ENCODE peak calls at places on chromosome 17, in five cellular contexts. V is AG10803, Z is G401, L is sigmoid colon, G is HT-29. C is an unnamed sample.

GRCh38 chr17:72407336-72408121 is 286.7 kb downstream of the SOX9 start:
- DNase-seq in V (peak), Z (peak), L (peak), G (peak), C (peak)

GRCh38 chr17:12765544-12765943 is 23.8 kb upstream of the ARHGAP44 start:
- DNase-seq in V (peak), Z (no peak), L (no peak), G (no peak), C (no peak)

GRCh38 chr17:29250666-29251065 is 4.0 kb downstream of the CRYBA1 start:
- DNase-seq in V (peak), Z (no peak), L (no peak), G (no peak), C (no peak)

GRCh38 chr17:75131278-75132017 is at the start of gene NT5C:
- DNase-seq in V (peak), Z (peak), L (peak), G (peak), C (peak)

GRCh38 chr17:66841328-66841727 is 6.4 kb downstream of the CACNG5 start:
- DNase-seq in V (no peak), Z (no peak), L (no peak), G (peak), C (no peak)

GRCh38 chr17:80151333-80151732 is 4.4 kb upstream of the EIF4A3 start:
- DNase-seq in V (peak), Z (no peak), L (peak), G (no peak), C (no peak)

GRCh38 chr17:19421926-19422325 is 10.9 kb downstream of the RNF112 start:
- DNase-seq in V (no peak), Z (no peak), L (no peak), G (no peak), C (no peak)

GRCh38 chr17:49519781-49520180 is 24.7 kb downstream of the NGFR start:
- DNase-seq in V (no peak), Z (no peak), L (no peak), G (no peak), C (no peak)

GRCh38 chr17:78892062-78892456 is 10.9 kb downstream of the CEP295NL start:
- DNase-seq in V (no peak), Z (no peak), L (no peak), G (no peak), C (no peak)

GRCh38 chr17:39867891-39868553 is at the start of gene ZPBP2:
- DNase-seq in V (no peak), Z (no peak), L (no peak), G (no peak), C (no peak)

GRCh38 chr17:72254808-72255449 is 134.1 kb downstream of the SOX9 start:
- DNase-seq in V (no peak), Z (no peak), L (no peak), G (no peak), C (no peak)

GRCh38 chr17:55237268-55237667 is 27.5 kb upstream of the HLF start:
- DNase-seq in V (peak), Z (peak), L (no peak), G (no peak), C (no peak)

GRCh38 chr17:8734876-8735275 is 9.8 kb downstream of the CCDC42 start:
- DNase-seq in V (no peak), Z (no peak), L (no peak), G (no peak), C (no peak)

GRCh38 chr17:73283841-73284282 is 22.2 kb upstream of the CPSF4L start:
- DNase-seq in V (no peak), Z (peak), L (peak), G (no peak), C (no peak)

GRCh38 chr17:14704121-14704520 is 403.2 kb downstream of the HS3ST3B1 start:
- DNase-seq in V (no peak), Z (no peak), L (no peak), G (no peak), C (no peak)

GRCh38 chr17:63930951-63931575 is 1.1 kb downstream of the CD79B start:
- DNase-seq in V (no peak), Z (no peak), L (peak), G (no peak), C (no peak)

GRCh38 chr17:78131172-78132085 is 858 bp downstream of the TMC8 start:
- DNase-seq in V (no peak), Z (no peak), L (no peak), G (no peak), C (no peak)

GRCh38 chr17:58409432-58409831 is 7.9 kb downstream of the RNF43 start:
- DNase-seq in V (no peak), Z (no peak), L (no peak), G (no peak), C (no peak)

GRCh38 chr17:53627511-53627910 is 195.2 kb upstream of the KIF2B start:
- DNase-seq in V (peak), Z (no peak), L (no peak), G (no peak), C (no peak)

GRCh38 chr17:45777388-45777787 is 6.7 kb upstream of the CRHR1 start:
- DNase-seq in V (no peak), Z (no peak), L (no peak), G (no peak), C (no peak)

GRCh38 chr17:5665164-5665563 is 80.9 kb upstream of the NLRP1 start:
- DNase-seq in V (peak), Z (peak), L (no peak), G (no peak), C (no peak)

GRCh38 chr17:22310717-22311686 is 618.7 kb downstream of the KCNJ18 start:
- DNase-seq in V (no peak), Z (no peak), L (no peak), G (peak), C (no peak)

GRCh38 chr17:40086150-40087044 is 14.0 kb downstream of the NR1D1 start:
- DNase-seq in V (no peak), Z (peak), L (no peak), G (peak), C (no peak)

GRCh38 chr17:5541610-5542202 is 42.6 kb downstream of the NLRP1 start:
- DNase-seq in V (no peak), Z (no peak), L (no peak), G (no peak), C (no peak)

GRCh38 chr17:57211543-57211942 is 44.8 kb upstream of the MSI2 start:
- DNase-seq in V (no peak), Z (no peak), L (no peak), G (peak), C (no peak)

GRCh38 chr17:13346996-13347762 is 254.6 kb downstream of the HS3ST3A1 start:
- DNase-seq in V (peak), Z (no peak), L (no peak), G (peak), C (no peak)

GRCh38 chr17:31355935-31356334 is 34.5 kb upstream of the EVI2A start:
- DNase-seq in V (no peak), Z (no peak), L (no peak), G (no peak), C (no peak)

GRCh38 chr17:4163951-4164350 is 21.0 kb downstream of the CYB5D2 start:
- DNase-seq in V (peak), Z (no peak), L (no peak), G (no peak), C (no peak)

GRCh38 chr17:41107941-41108445 is 2.8 kb downstream of the KRTAP4-9 start:
- DNase-seq in V (peak), Z (no peak), L (no peak), G (no peak), C (no peak)

GRCh38 chr17:5758651-5759050 is 174.3 kb upstream of the NLRP1 start:
- DNase-seq in V (peak), Z (no peak), L (no peak), G (peak), C (no peak)

GRCh38 chr17:56637254-56637653 is 43.8 kb downstream of the NOG start:
- DNase-seq in V (no peak), Z (no peak), L (no peak), G (no peak), C (no peak)

GRCh38 chr17:45170280-45170975 is 8.8 kb downstream of the HEXIM2 start:
- DNase-seq in V (no peak), Z (no peak), L (no peak), G (no peak), C (no peak)

GRCh38 chr17:27982688-27983087 is 59.8 kb upstream of the NLK start:
- DNase-seq in V (no peak), Z (no peak), L (no peak), G (no peak), C (no peak)

GRCh38 chr17:40310882-40311391 is 2.0 kb downstream of the RARA start:
- DNase-seq in V (no peak), Z (peak), L (peak), G (no peak), C (no peak)

GRCh38 chr17:40910441-40910841 is 25.4 kb upstream of the KRT20 start:
- DNase-seq in V (peak), Z (peak), L (no peak), G (peak), C (no peak)

GRCh38 chr17:9195961-9196668 is 174.8 kb downstream of the NTN1 start:
- DNase-seq in V (no peak), Z (no peak), L (no peak), G (peak), C (no peak)

GRCh38 chr17:38428150-38428642 is at the start of gene ARHGAP23:
- DNase-seq in V (peak), Z (peak), L (peak), G (peak), C (no peak)

GRCh38 chr17:70084476-70084875 is 9.5 kb downstream of the KCNJ16 start:
- DNase-seq in V (no peak), Z (no peak), L (no peak), G (no peak), C (no peak)

GRCh38 chr17:40063034-40063765 is 435 bp downstream of the THRA start:
- DNase-seq in V (peak), Z (no peak), L (peak), G (peak), C (no peak)

C was measured in NCI-H2107.